ENCODE peak calls at places on chromosome 6, in seven cellular contexts. One of them, this sample, is unnamed.

GRCh38 chr6:104486003-104486402 is 373.7 kb downstream of the HACE1 start:
- DNase-seq in neuronal stem cell: no peak
- DNase-seq in H9: no peak
- DNase-seq in trophoblast cell: no peak
- DNase-seq in IMR-90: no peak
- DNase-seq in mesenchymal stem cell: no peak
- DNase-seq in mesendoderm: no peak
- DNase-seq in this sample: no peak

GRCh38 chr6:121984956-121985355 is 414.5 kb upstream of the HSF2 start:
- DNase-seq in mesendoderm: peak; percentile 64
- DNase-seq in IMR-90: no peak
- DNase-seq in neuronal stem cell: no peak
- DNase-seq in trophoblast cell: no peak
- DNase-seq in H9: peak; percentile 39
- DNase-seq in mesenchymal stem cell: no peak
- DNase-seq in this sample: no peak

GRCh38 chr6:106973841-106974336 is 640 bp downstream of the CD24 start:
- DNase-seq in mesenchymal stem cell: peak; percentile 22
- DNase-seq in mesendoderm: peak; percentile 67
- DNase-seq in neuronal stem cell: peak; percentile 63
- DNase-seq in trophoblast cell: peak; percentile 9
- DNase-seq in H9: no peak
- DNase-seq in IMR-90: no peak
- DNase-seq in this sample: no peak

GRCh38 chr6:138862491-138862890 is 66.6 kb downstream of the ECT2L start:
- DNase-seq in IMR-90: no peak
- DNase-seq in mesendoderm: no peak
- DNase-seq in neuronal stem cell: no peak
- DNase-seq in H9: no peak
- DNase-seq in trophoblast cell: no peak
- DNase-seq in mesenchymal stem cell: no peak
- DNase-seq in this sample: no peak

GRCh38 chr6:152124432-152125074 is 317.1 kb downstream of the ESR1 start:
- DNase-seq in IMR-90: peak; percentile 75
- DNase-seq in mesendoderm: peak; percentile 67
- DNase-seq in neuronal stem cell: peak; percentile 20
- DNase-seq in mesenchymal stem cell: peak; percentile 66
- DNase-seq in trophoblast cell: no peak
- DNase-seq in H9: no peak
- DNase-seq in this sample: no peak

GRCh38 chr6:16404456-16404855 is 166.1 kb downstream of the GMPR start:
- DNase-seq in mesenchymal stem cell: no peak
- DNase-seq in H9: no peak
- DNase-seq in mesendoderm: no peak
- DNase-seq in IMR-90: no peak
- DNase-seq in neuronal stem cell: no peak
- DNase-seq in trophoblast cell: no peak
- DNase-seq in this sample: no peak

GRCh38 chr6:56356431-56356830 is 109.1 kb upstream of the COL21A1 start:
- DNase-seq in mesenchymal stem cell: peak; percentile 28
- DNase-seq in IMR-90: peak; percentile 44
- DNase-seq in trophoblast cell: no peak
- DNase-seq in H9: no peak
- DNase-seq in neuronal stem cell: no peak
- DNase-seq in mesendoderm: peak; percentile 46
- DNase-seq in this sample: no peak

GRCh38 chr6:101224751-101225150 is 168.8 kb upstream of the GRIK2 start:
- DNase-seq in trophoblast cell: no peak
- DNase-seq in neuronal stem cell: no peak
- DNase-seq in mesenchymal stem cell: peak; percentile 5
- DNase-seq in IMR-90: no peak
- DNase-seq in H9: no peak
- DNase-seq in mesendoderm: no peak
- DNase-seq in this sample: no peak

GRCh38 chr6:166553563-166554271 is 32.8 kb downstream of the RAMACL start:
- DNase-seq in IMR-90: peak; percentile 94
- DNase-seq in H9: no peak
- DNase-seq in trophoblast cell: no peak
- DNase-seq in mesenchymal stem cell: peak; percentile 78
- DNase-seq in neuronal stem cell: no peak
- DNase-seq in mesendoderm: no peak
- DNase-seq in this sample: no peak

GRCh38 chr6:66926060-66926459 is 1219.0 kb upstream of the EYS start:
- DNase-seq in trophoblast cell: no peak
- DNase-seq in mesendoderm: peak; percentile 46
- DNase-seq in H9: no peak
- DNase-seq in neuronal stem cell: no peak
- DNase-seq in IMR-90: no peak
- DNase-seq in mesenchymal stem cell: peak; percentile 16
- DNase-seq in this sample: no peak

GRCh38 chr6:165676435-165677068 is 13.5 kb upstream of the PDE10A start:
- DNase-seq in neuronal stem cell: no peak
- DNase-seq in trophoblast cell: no peak
- DNase-seq in mesenchymal stem cell: peak; percentile 37
- DNase-seq in IMR-90: peak; percentile 20
- DNase-seq in mesendoderm: no peak
- DNase-seq in H9: peak; percentile 53
- DNase-seq in this sample: no peak

GRCh38 chr6:45480697-45481415 is 103.1 kb upstream of the SUPT3H start:
- DNase-seq in H9: no peak
- DNase-seq in mesendoderm: no peak
- DNase-seq in trophoblast cell: no peak
- DNase-seq in mesenchymal stem cell: peak; percentile 70
- DNase-seq in IMR-90: no peak
- DNase-seq in neuronal stem cell: no peak
- DNase-seq in this sample: no peak

GRCh38 chr6:161924516-161925116 is 650.8 kb upstream of the AGPAT4 start:
- DNase-seq in trophoblast cell: no peak
- DNase-seq in neuronal stem cell: no peak
- DNase-seq in mesendoderm: no peak
- DNase-seq in IMR-90: no peak
- DNase-seq in mesenchymal stem cell: peak; percentile 55
- DNase-seq in H9: no peak
- DNase-seq in this sample: no peak

GRCh38 chr6:103983860-103984259 is 875.9 kb downstream of the HACE1 start:
- DNase-seq in trophoblast cell: peak; percentile 22
- DNase-seq in neuronal stem cell: no peak
- DNase-seq in H9: no peak
- DNase-seq in mesenchymal stem cell: peak; percentile 17
- DNase-seq in mesendoderm: no peak
- DNase-seq in IMR-90: no peak
- DNase-seq in this sample: no peak

GRCh38 chr6:11196511-11197174 is 35.8 kb downstream of the NEDD9 start:
- DNase-seq in H9: no peak
- DNase-seq in neuronal stem cell: peak; percentile 42
- DNase-seq in trophoblast cell: no peak
- DNase-seq in mesendoderm: peak; percentile 51
- DNase-seq in IMR-90: peak; percentile 85
- DNase-seq in mesenchymal stem cell: peak; percentile 89
- DNase-seq in this sample: no peak

GRCh38 chr6:126516411-126516810 is 176.5 kb downstream of the CENPW start:
- DNase-seq in H9: no peak
- DNase-seq in neuronal stem cell: no peak
- DNase-seq in IMR-90: no peak
- DNase-seq in mesendoderm: no peak
- DNase-seq in trophoblast cell: no peak
- DNase-seq in mesenchymal stem cell: no peak
- DNase-seq in this sample: no peak

GRCh38 chr6:10373642-10374359 is 41.1 kb downstream of the TFAP2A start:
- DNase-seq in neuronal stem cell: no peak
- DNase-seq in H9: no peak
- DNase-seq in mesenchymal stem cell: no peak
- DNase-seq in IMR-90: peak; percentile 9
- DNase-seq in mesendoderm: no peak
- DNase-seq in trophoblast cell: peak; percentile 31
- DNase-seq in this sample: no peak

DNA sequence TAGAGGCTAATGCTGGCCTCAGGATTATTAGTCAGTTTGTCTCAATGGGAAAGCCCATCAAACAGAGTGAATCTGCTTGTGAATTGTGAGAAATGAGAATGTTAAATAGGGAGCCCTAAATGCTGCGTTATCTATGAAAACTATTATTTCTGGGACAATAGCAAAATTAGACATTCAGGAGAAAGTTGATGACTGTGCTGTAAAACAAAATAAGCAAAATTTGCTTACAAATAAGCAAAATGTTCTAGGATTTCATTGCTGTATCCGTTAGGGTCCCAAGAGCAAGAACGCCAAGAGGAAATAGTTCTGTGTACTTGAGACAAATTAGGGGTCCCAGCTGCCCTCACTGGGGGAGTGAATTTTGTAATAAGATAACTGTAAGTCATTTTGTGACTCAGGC is 59.2 kb upstream of the RAB32 start:
- DNase-seq in H9: no peak
- DNase-seq in mesenchymal stem cell: no peak
- DNase-seq in neuronal stem cell: no peak
- DNase-seq in trophoblast cell: no peak
- DNase-seq in mesendoderm: no peak
- DNase-seq in IMR-90: no peak
- DNase-seq in this sample: no peak
- H3K23ac ChIP-seq in H9: no peak overlapping the region
- H3K23ac ChIP-seq in mesenchymal stem cell: no peak overlapping the region
- H3K23ac ChIP-seq in neuronal stem cell: no peak overlapping the region
- H3K23ac ChIP-seq in trophoblast cell: no peak overlapping the region
- H3K23ac ChIP-seq in mesendoderm: no peak overlapping the region
- H3K23ac ChIP-seq in IMR-90: no peak overlapping the region
- H3K23ac ChIP-seq in this sample: no peak overlapping the region

DNA sequence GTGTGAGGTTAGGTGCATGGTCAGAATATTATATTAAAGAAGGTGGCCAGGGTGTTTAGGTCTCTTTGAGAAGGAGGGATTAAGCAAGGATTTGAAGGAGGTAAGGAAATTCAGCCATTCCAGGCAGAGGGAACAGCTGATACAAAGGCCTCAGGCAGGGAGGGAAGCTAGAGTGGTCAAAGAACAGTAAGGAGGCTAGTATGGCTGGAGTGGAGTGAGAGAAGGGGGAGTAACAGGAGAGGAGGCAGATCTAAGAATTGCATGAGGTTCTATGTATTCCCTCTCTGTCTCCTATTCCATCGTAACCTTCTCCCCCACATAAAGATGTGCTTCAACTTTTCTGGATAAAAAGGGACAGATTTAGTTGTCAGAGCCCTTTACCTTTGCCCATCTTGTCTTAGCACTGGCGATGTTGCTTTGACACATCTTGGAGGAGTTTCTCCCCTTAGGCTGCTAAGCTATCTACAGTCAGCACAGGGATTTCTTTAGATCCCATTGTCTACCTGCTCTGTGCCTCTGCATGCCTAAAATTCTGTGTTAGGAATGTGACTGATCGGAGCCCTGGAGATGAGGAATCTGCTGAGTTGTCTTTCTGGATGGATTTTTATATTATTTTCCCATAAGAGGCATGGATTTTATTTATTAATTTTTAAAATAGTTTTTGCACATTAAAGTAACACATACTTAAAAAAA is 59.9 kb downstream of the KLHL31 start:
- DNase-seq in H9: no peak
- DNase-seq in trophoblast cell: peak; percentile 26
- DNase-seq in neuronal stem cell: peak; percentile 29
- DNase-seq in mesendoderm: peak; percentile 89
- DNase-seq in mesenchymal stem cell: no peak
- DNase-seq in IMR-90: no peak
- DNase-seq in this sample: no peak
- H3K23ac ChIP-seq in H9: no peak overlapping the region
- H3K23ac ChIP-seq in trophoblast cell: no peak overlapping the region
- H3K23ac ChIP-seq in neuronal stem cell: no peak overlapping the region
- H3K23ac ChIP-seq in mesendoderm: no peak overlapping the region
- H3K23ac ChIP-seq in mesenchymal stem cell: peak overlapping the region; percentile 42
- H3K23ac ChIP-seq in IMR-90: no peak overlapping the region
- H3K23ac ChIP-seq in this sample: no peak overlapping the region

GRCh38 chr6:137213331-137213740 is 5.8 kb downstream of the IFNGR1 start:
- DNase-seq in mesenchymal stem cell: no peak
- DNase-seq in mesendoderm: no peak
- DNase-seq in trophoblast cell: no peak
- DNase-seq in H9: no peak
- DNase-seq in IMR-90: no peak
- DNase-seq in neuronal stem cell: no peak
- DNase-seq in this sample: no peak

GRCh38 chr6:137216106-137216505 is 3.1 kb downstream of the IFNGR1 start:
- DNase-seq in H9: no peak
- DNase-seq in mesenchymal stem cell: no peak
- DNase-seq in IMR-90: peak; percentile 15
- DNase-seq in neuronal stem cell: no peak
- DNase-seq in mesendoderm: no peak
- DNase-seq in trophoblast cell: no peak
- DNase-seq in this sample: no peak

GRCh38 chr6:137211910-137212309 is 7.3 kb downstream of the IFNGR1 start:
- DNase-seq in mesendoderm: no peak
- DNase-seq in IMR-90: no peak
- DNase-seq in neuronal stem cell: no peak
- DNase-seq in trophoblast cell: no peak
- DNase-seq in H9: no peak
- DNase-seq in mesenchymal stem cell: no peak
- DNase-seq in this sample: no peak

GRCh38 chr6:137214931-137215330 is 4.3 kb downstream of the IFNGR1 start:
- DNase-seq in trophoblast cell: no peak
- DNase-seq in IMR-90: no peak
- DNase-seq in H9: no peak
- DNase-seq in mesendoderm: no peak
- DNase-seq in mesenchymal stem cell: no peak
- DNase-seq in neuronal stem cell: no peak
- DNase-seq in this sample: no peak

DNA sequence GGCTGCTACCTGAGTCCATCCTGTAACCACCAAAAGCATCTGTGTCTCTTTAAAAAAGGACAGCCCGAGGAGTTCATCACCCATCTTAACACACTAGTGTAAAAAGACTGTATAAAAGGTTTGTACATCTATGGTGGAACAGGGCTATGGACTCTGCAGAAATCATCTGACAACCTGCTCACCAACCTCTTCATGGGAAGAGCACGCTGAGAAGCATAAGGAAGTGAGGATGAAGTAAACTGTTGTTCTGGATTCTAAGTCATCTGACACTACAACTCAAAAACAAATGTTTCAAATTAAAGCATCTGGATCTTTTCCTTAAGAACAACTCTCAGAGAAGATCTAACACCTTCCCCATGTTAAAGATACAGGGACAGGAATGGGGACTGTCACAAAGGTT is 5.4 kb downstream of the IFNGR1 start:
- DNase-seq in IMR-90: no peak
- DNase-seq in mesendoderm: no peak
- DNase-seq in neuronal stem cell: no peak
- DNase-seq in trophoblast cell: no peak
- DNase-seq in mesenchymal stem cell: no peak
- DNase-seq in H9: no peak
- DNase-seq in this sample: no peak
- H3K23ac ChIP-seq in IMR-90: no peak overlapping the region
- H3K23ac ChIP-seq in mesendoderm: no peak overlapping the region
- H3K23ac ChIP-seq in neuronal stem cell: no peak overlapping the region
- H3K23ac ChIP-seq in trophoblast cell: no peak overlapping the region
- H3K23ac ChIP-seq in mesenchymal stem cell: no peak overlapping the region
- H3K23ac ChIP-seq in H9: no peak overlapping the region
- H3K23ac ChIP-seq in this sample: no peak overlapping the region

DNA sequence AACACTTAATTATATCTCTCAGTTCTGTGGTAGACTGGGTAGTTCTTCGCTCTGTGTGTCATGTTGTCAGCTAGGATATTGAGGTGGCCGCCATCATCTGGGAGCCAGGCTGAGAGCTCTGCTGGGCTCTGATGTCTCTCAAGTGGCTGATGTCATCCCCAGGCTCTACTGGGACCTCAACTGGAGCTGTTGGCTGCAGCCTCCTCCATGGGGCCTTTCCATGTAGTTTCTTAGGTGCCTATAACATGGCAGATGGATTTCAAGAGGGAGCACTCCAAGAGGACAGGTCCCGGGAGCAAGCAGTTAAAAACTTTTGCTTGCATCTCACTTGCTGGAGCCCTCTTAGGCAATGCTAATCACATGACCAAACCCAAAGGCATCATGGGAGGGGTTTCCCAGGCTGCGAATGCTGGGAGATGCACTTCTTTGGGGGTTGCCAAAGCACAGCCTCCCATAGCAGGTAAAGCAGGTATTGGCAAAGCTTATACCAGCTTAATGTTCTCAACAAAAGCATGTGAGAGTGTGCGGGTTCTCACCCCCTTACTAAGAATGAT is 129.8 kb downstream of the TMEM242 start:
- DNase-seq in IMR-90: no peak
- DNase-seq in mesendoderm: no peak
- DNase-seq in mesenchymal stem cell: no peak
- DNase-seq in trophoblast cell: no peak
- DNase-seq in neuronal stem cell: no peak
- DNase-seq in H9: no peak
- DNase-seq in this sample: no peak
- H3K23ac ChIP-seq in IMR-90: no peak overlapping the region
- H3K23ac ChIP-seq in mesendoderm: no peak overlapping the region
- H3K23ac ChIP-seq in mesenchymal stem cell: no peak overlapping the region
- H3K23ac ChIP-seq in trophoblast cell: no peak overlapping the region
- H3K23ac ChIP-seq in neuronal stem cell: no peak overlapping the region
- H3K23ac ChIP-seq in H9: no peak overlapping the region
- H3K23ac ChIP-seq in this sample: no peak overlapping the region